ENCODE peak calls at places on chromosomes 7 and 10, in nine cellular contexts. S is heart left ventricle; V is epithelial cell of esophagus; R is AG04450; E is activated CD8-positive, alpha-beta memory T cell treated with anti-CD3 and anti-CD28 coated beads, Interleukin-2, amount 10 ng/mL, durations not matched to agents 7 days and 5 days; N is Peyer's patch; Z is NCI-H1092; D is WTC11; Q is choroid plexus epithelial cell. L is an unnamed sample.

GRCh38 chr10:770975-771374 is 81.5 kb upstream of the DIP2C start:
- DNase-seq in S (peak), V (no peak), R (no peak), E (no peak), N (no peak), Z (no peak), D (peak), Q (no peak), L (no peak)

GRCh38 chr10:35352508-35352907 is 16.2 kb downstream of the CCNY start:
- DNase-seq in S (no peak), V (no peak), R (no peak), E (peak), N (peak), Z (no peak), D (no peak), Q (no peak), L (no peak)

GRCh38 chr10:17789396-17789795 is 19.8 kb upstream of the MRC1 start:
- DNase-seq in S (no peak), V (no peak), R (no peak), E (no peak), N (no peak), Z (no peak), D (no peak), Q (no peak), L (no peak)

GRCh38 chr10:51422311-51423120 is 276.9 kb downstream of the CSTF2T start:
- DNase-seq in S (peak), V (peak), R (peak), E (peak), N (peak), Z (no peak), D (peak), Q (peak), L (peak)

GRCh38 chr7:112421666-112422486 is 28.4 kb upstream of the IFRD1 start:
- DNase-seq in S (no peak), V (peak), R (no peak), E (no peak), N (no peak), Z (no peak), D (no peak), Q (peak), L (no peak)

GRCh38 chr10:75540357-75541335 is 109.2 kb downstream of the LRMDA start:
- DNase-seq in S (no peak), V (peak), R (no peak), E (no peak), N (no peak), Z (no peak), D (no peak), Q (no peak), L (no peak)

GRCh38 chr7:31741852-31742251 is 54.8 kb downstream of the PPP1R17 start:
- DNase-seq in S (no peak), V (peak), R (no peak), E (no peak), N (no peak), Z (no peak), D (no peak), Q (no peak), L (no peak)

GRCh38 chr10:50326757-50327701 is 75.7 kb upstream of the ASAH2 start:
- DNase-seq in S (peak), V (peak), R (no peak), E (no peak), N (no peak), Z (no peak), D (no peak), Q (peak), L (peak)

GRCh38 chr10:86365346-86366032 is 1.1 kb downstream of the GRID1 start:
- DNase-seq in S (no peak), V (no peak), R (no peak), E (no peak), N (peak), Z (no peak), D (peak), Q (peak), L (no peak)

GRCh38 chr10:14773551-14774213 is 1.0 kb downstream of the FAM107B start:
- DNase-seq in S (no peak), V (no peak), R (no peak), E (no peak), N (no peak), Z (no peak), D (no peak), Q (no peak), L (no peak)

GRCh38 chr10:74153123-74153522 is 2.1 kb downstream of the ADK start:
- DNase-seq in S (no peak), V (peak), R (no peak), E (no peak), N (no peak), Z (no peak), D (no peak), Q (peak), L (no peak)

GRCh38 chr7:102811942-102812678 is 63.3 kb downstream of the FAM185A start:
- DNase-seq in S (no peak), V (no peak), R (no peak), E (no peak), N (no peak), Z (no peak), D (no peak), Q (no peak), L (no peak)

GRCh38 chr7:14806886-14807285 is 95.7 kb downstream of the DGKB start:
- DNase-seq in S (no peak), V (no peak), R (peak), E (no peak), N (no peak), Z (no peak), D (no peak), Q (peak), L (no peak)

GRCh38 chr10:44069573-44069972 is 315.3 kb downstream of the CXCL12 start:
- DNase-seq in S (no peak), V (no peak), R (no peak), E (no peak), N (no peak), Z (no peak), D (no peak), Q (no peak), L (no peak)

GRCh38 chr10:12179616-12180015 is 16.1 kb downstream of the NUDT5 start:
- DNase-seq in S (no peak), V (no peak), R (no peak), E (peak), N (no peak), Z (no peak), D (no peak), Q (no peak), L (no peak)

GRCh38 chr7:21128418-21128817 is 299.5 kb upstream of the SP4 start:
- DNase-seq in S (no peak), V (peak), R (no peak), E (no peak), N (no peak), Z (peak), D (no peak), Q (no peak), L (no peak)

GRCh38 chr7:75639893-75640600 is 98.7 kb downstream of the HIP1 start:
- DNase-seq in S (no peak), V (no peak), R (no peak), E (no peak), N (no peak), Z (no peak), D (no peak), Q (no peak), L (no peak)

GRCh38 chr7:18740579-18740988 is 245.0 kb downstream of the HDAC9 start:
- DNase-seq in S (no peak), V (no peak), R (no peak), E (no peak), N (no peak), Z (no peak), D (no peak), Q (no peak), L (no peak)

GRCh38 chr10:14649739-14650138 is 125.0 kb downstream of the FAM107B start:
- DNase-seq in S (no peak), V (no peak), R (no peak), E (no peak), N (no peak), Z (no peak), D (no peak), Q (no peak), L (no peak)

L was measured in HS-27A.